ENCODE peak calls at places on chromosome 19, in nine cellular contexts. Q, C, X, K, Y, V, E, R and O are unnamed samples. For H3K4me1, the result is how much of the 10 kb centered on the place peaks cover.

GRCh38 chr19:30376272-30376671 is 4.1 kb downstream of the ZNF536 start:
- DNase-seq in Q (no peak), C (no peak), X (no peak), K (no peak), Y (no peak), V (no peak), E (no peak), R (no peak), O (no peak)

GRCh38 chr19:29091127-29091526 is 121.8 kb downstream of the UQCRFS1 start:
- DNase-seq in Q (no peak), C (no peak), X (no peak), K (no peak), Y (no peak), V (no peak), E (no peak), R (no peak), O (no peak)

GRCh38 chr19:3710265-3710812 is 2.2 kb downstream of the TJP3 start:
- DNase-seq in Q (peak), C (no peak), X (peak), K (peak), Y (peak), V (peak), E (peak), R (peak), O (peak)

GRCh38 chr19:31586282-31586681 is 237.0 kb upstream of the TSHZ3 start:
- DNase-seq in Q (no peak), C (no peak), X (no peak), K (peak), Y (no peak), V (no peak), E (no peak), R (no peak), O (no peak)

GRCh38 chr19:6198896-6199239 is 63.4 kb downstream of the ACSBG2 start:
- DNase-seq in Q (no peak), C (peak), X (no peak), K (no peak), Y (no peak), V (no peak), E (no peak), R (no peak), O (no peak)

GRCh38 chr19:38285567-38285966 is 18.5 kb upstream of the C19orf33 start:
- DNase-seq in Q (no peak), C (no peak), X (no peak), K (peak), Y (no peak), V (no peak), E (no peak), R (no peak), O (no peak)

GRCh38 chr19:13796301-13797057 is 1.2 kb downstream of the ZSWIM4 start:
- DNase-seq in Q (peak), C (peak), X (peak), K (peak), Y (peak), V (peak), E (peak), R (peak), O (peak)

GRCh38 chr19:10346509-10346908 is 7.1 kb upstream of the ICAM3 start:
- DNase-seq in Q (no peak), C (no peak), X (peak), K (peak), Y (no peak), V (no peak), E (no peak), R (no peak), O (peak)

GRCh38 chr19:36638862-36639510 is 27.7 kb downstream of the ZNF461 start:
- DNase-seq in Q (no peak), C (no peak), X (no peak), K (no peak), Y (peak), V (no peak), E (no peak), R (no peak), O (no peak)

GRCh38 chr19:41944336-41944735 is 14.8 kb downstream of the RABAC1 start:
- DNase-seq in Q (no peak), C (no peak), X (no peak), K (no peak), Y (no peak), V (no peak), E (no peak), R (peak), O (no peak)

GRCh38 chr19:28889941-28890645 is 322.9 kb downstream of the UQCRFS1 start:
- DNase-seq in Q (no peak), C (no peak), X (no peak), K (no peak), Y (peak), V (no peak), E (no peak), R (no peak), O (no peak)

GRCh38 chr19:27740396-27740795 is 1472.6 kb downstream of the UQCRFS1 start:
- DNase-seq in Q (no peak), C (no peak), X (no peak), K (no peak), Y (no peak), V (no peak), E (no peak), R (no peak), O (peak)

GRCh38 chr19:16036397-16036925 is 39.8 kb upstream of the TPM4 start:
- DNase-seq in Q (no peak), C (no peak), X (no peak), K (no peak), Y (no peak), V (no peak), E (no peak), R (peak), O (no peak)

GRCh38 chr19:14732510-14732909 is 42.7 kb downstream of the ZNF333 start:
- DNase-seq in Q (no peak), C (no peak), X (no peak), K (no peak), Y (no peak), V (no peak), E (no peak), R (no peak), O (no peak)

GRCh38 chr19:23145617-23146415 is 29.0 kb downstream of the ZNF730 start:
- DNase-seq in Q (no peak), C (no peak), X (no peak), K (no peak), Y (no peak), V (no peak), E (no peak), R (no peak), O (no peak)

GRCh38 chr19:51138549-51138979 is 3.5 kb upstream of the SIGLEC7 start:
- DNase-seq in Q (no peak), C (no peak), X (peak), K (no peak), Y (no peak), V (peak), E (peak), R (peak), O (peak)

GRCh38 chr19:6586056-6586455 is 4.9 kb downstream of the CD70 start:
- DNase-seq in Q (no peak), C (no peak), X (no peak), K (no peak), Y (no peak), V (no peak), E (no peak), R (no peak), O (no peak)

GRCh38 chr19:15048128-15048527 is 1.2 kb upstream of the CASP14 start:
- DNase-seq in Q (no peak), C (no peak), X (no peak), K (no peak), Y (no peak), V (no peak), E (no peak), R (no peak), O (no peak)

GRCh38 chr19:8577247-8577646 is at the start of gene MYO1F:
- DNase-seq in Q (no peak), C (no peak), X (peak), K (no peak), Y (no peak), V (peak), E (peak), R (peak), O (no peak)

GRCh38 chr19:5170329-5170745 is 170.3 kb downstream of the PTPRS start:
- DNase-seq in Q (no peak), C (no peak), X (no peak), K (no peak), Y (peak), V (no peak), E (peak), R (peak), O (no peak)

GRCh38 chr19:55528030-55528801 is 8.7 kb downstream of the SBK2 start:
- DNase-seq in Q (no peak), C (no peak), X (no peak), K (peak), Y (peak), V (no peak), E (no peak), R (no peak), O (no peak)

GRCh38 chr19:45206328-45206727 is 27.7 kb downstream of the BLOC1S3 start:
- DNase-seq in Q (no peak), C (no peak), X (no peak), K (no peak), Y (no peak), V (no peak), E (no peak), R (no peak), O (no peak)

GRCh38 chr19:8028951-8029491 is 23.5 kb upstream of the CCL25 start:
- DNase-seq in Q (no peak), C (no peak), X (peak), K (peak), Y (no peak), V (no peak), E (no peak), R (no peak), O (no peak)

GRCh38 chr19:19109601-19110000 is 28.7 kb downstream of the TMEM161A start:
- DNase-seq in Q (no peak), C (peak), X (no peak), K (peak), Y (no peak), V (no peak), E (no peak), R (no peak), O (no peak)

GRCh38 chr19:10271543-10272086 is 695 bp downstream of the ICAM1 start:
- DNase-seq in Q (no peak), C (no peak), X (no peak), K (peak), Y (no peak), V (no peak), E (peak), R (no peak), O (no peak)

GRCh38 chr19:6736169-6736916 is 1.0 kb downstream of the GPR108 start:
- DNase-seq in Q (peak), C (peak), X (peak), K (peak), Y (peak), V (peak), E (peak), R (peak), O (peak)

GRCh38 chr19:32173836-32174235 is 171.6 kb upstream of the ZNF507 start:
- DNase-seq in Q (no peak), C (no peak), X (no peak), K (no peak), Y (no peak), V (no peak), E (no peak), R (no peak), O (no peak)

GRCh38 chr19:46784262-46785053 is 3.9 kb downstream of the SLC1A5 start:
- DNase-seq in Q (peak), C (peak), X (peak), K (peak), Y (peak), V (peak), E (peak), R (peak), O (peak)

GRCh38 chr19:46783670-46784069 is 4.7 kb downstream of the SLC1A5 start:
- DNase-seq in Q (no peak), C (no peak), X (no peak), K (no peak), Y (no peak), V (no peak), E (no peak), R (no peak), O (no peak)

GRCh38 chr19:46785980-46786235 is 2.5 kb downstream of the SLC1A5 start:
- DNase-seq in Q (no peak), C (no peak), X (no peak), K (no peak), Y (no peak), V (no peak), E (no peak), R (no peak), O (no peak)

GRCh38 chr19:46785054-46785979 is 3.1 kb downstream of the SLC1A5 start:
- DNase-seq in Q (no peak), C (no peak), X (no peak), K (peak), Y (no peak), V (no peak), E (no peak), R (no peak), O (no peak)

DNA sequence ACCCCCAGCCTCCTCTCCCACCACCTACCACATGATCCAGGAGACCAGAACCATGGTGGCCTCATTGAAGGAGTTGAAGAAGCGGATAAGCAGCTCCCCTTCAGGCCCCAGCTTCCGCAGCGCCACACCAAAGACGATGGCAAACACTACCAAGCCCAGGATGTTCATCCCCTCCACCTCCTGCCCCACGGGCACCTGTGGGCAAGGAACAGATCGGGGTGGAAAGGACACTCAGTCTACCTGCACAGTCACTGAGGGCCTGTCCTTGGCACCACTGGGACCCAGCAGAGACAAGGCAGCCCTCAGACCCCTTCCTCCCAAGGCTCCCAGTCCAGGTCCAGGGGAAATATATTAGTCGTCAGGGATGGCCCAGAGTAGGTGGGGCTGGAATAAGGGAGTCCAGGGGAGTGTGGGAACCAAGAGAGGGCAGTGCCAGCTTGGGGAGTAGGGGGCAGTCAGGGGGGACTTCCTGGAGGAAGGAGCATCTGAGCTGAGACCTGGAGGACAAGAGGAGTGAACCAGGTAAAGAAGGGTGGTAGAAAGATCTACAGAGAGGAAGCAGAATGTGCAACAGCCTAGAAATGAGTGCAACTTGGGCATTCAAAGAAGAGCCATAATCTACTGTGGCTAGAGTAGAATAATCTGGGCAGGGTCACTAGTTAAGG is 5.9 kb downstream of the SLC1A5 start:
- DNase-seq in Q (no peak), C (no peak), X (no peak), K (no peak), Y (no peak), V (no peak), E (no peak), R (no peak), O (no peak)
- TF ChIP-seq POLR2A in Q (no peak), C (no peak), X (no peak), K (no peak), Y (no peak), V (no peak), E (no peak), R (no peak), O (no peak)

GRCh38 chr19:2615782-2616181 is 86.7 kb downstream of the GNG7 start:
- DNase-seq in Q (no peak), C (no peak), X (no peak), K (no peak), Y (no peak), V (no peak), E (no peak), R (no peak), O (no peak)

GRCh38 chr19:2619076-2619475 is 83.4 kb downstream of the GNG7 start:
- DNase-seq in Q (no peak), C (no peak), X (no peak), K (no peak), Y (no peak), V (no peak), E (no peak), R (no peak), O (no peak)

GRCh38 chr19:2618611-2619010 is 83.9 kb downstream of the GNG7 start:
- DNase-seq in Q (no peak), C (no peak), X (peak), K (peak), Y (no peak), V (peak), E (peak), R (peak), O (no peak)

GRCh38 chr19:2617393-2618165 is 84.9 kb downstream of the GNG7 start:
- DNase-seq in Q (no peak), C (no peak), X (no peak), K (no peak), Y (no peak), V (no peak), E (no peak), R (no peak), O (no peak)

DNA sequence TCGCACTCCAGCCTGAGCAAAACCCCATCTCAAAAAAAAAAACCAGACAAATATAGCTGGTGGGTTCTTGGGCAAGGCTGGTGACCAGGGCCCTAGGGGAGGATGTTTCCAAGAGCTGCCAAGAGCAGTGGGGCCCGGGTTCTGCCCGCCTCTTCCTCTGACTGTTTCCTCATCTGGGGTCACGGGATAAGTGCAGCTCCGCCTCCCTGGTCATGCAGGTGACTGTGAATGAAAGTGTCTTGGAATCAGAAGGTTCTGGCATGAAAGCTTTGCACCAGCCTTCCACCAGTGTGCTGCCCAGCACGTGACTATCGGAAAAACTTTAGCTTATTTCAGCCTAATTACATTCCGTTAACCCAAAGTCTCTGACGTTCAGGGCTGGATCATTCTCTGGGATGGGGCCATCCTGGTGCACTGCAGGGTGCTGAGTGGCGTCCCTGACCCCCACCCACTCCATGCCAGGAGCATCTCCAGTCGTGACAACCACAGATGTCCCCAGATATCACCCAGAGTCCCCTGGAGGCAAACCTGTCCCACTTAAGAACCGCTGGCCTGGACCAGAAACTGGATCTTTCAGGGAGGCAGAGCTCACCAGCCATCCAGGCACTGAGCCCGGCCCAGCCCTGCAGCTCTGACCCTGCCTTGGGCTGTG is 85.6 kb downstream of the GNG7 start:
- DNase-seq in Q (no peak), C (no peak), X (no peak), K (no peak), Y (no peak), V (peak), E (peak), R (peak), O (peak)
- H3K4me1 ChIP-seq in Q (under half), C (under half), X (under half), K (under half), Y (under half), V (under half), E (under half), R (half or more), O (under half)

GRCh38 chr19:899363-900301 is 6.3 kb downstream of the RNU6-9 start:
- DNase-seq in Q (no peak), C (no peak), X (no peak), K (no peak), Y (no peak), V (no peak), E (no peak), R (no peak), O (no peak)

GRCh38 chr19:897442-898039 is 4.3 kb downstream of the RNU6-9 start:
- DNase-seq in Q (no peak), C (no peak), X (no peak), K (no peak), Y (no peak), V (no peak), E (no peak), R (no peak), O (no peak)

GRCh38 chr19:896999-897398 is 3.7 kb downstream of the RNU6-9 start:
- DNase-seq in Q (no peak), C (no peak), X (no peak), K (no peak), Y (no peak), V (no peak), E (no peak), R (no peak), O (no peak)

GRCh38 chr19:900302-901111 is 7.2 kb downstream of the RNU6-9 start:
- DNase-seq in Q (no peak), C (no peak), X (no peak), K (no peak), Y (peak), V (no peak), E (no peak), R (no peak), O (no peak)

DNA sequence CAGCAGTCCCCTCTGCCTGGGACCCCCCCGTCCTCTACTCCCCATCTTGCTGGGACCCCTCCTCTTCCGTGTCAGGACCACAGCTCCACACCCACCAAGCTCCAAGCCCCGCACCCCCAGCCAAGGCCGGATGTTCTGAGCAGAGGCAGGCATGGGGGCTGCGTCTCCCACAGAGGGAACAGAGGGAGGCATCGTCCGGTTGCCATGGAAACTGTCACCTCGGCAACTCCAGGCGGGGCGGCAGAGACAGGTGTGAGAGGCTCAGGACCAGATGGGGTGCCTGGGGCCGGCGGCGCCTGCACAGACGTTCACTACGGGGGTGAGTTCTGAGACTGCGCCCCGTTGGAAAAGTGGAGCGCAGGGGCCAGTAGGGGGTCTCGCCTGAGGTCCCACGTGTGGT is 5.4 kb downstream of the RNU6-9 start:
- DNase-seq in Q (no peak), C (no peak), X (no peak), K (no peak), Y (no peak), V (no peak), E (no peak), R (peak), O (no peak)
- TF ChIP-seq POLR2A in Q (no peak), C (no peak), X (no peak), K (no peak), Y (no peak), V (no peak), E (no peak), R (no peak), O (no peak)

GRCh38 chr19:1134431-1134830 is 30.6 kb downstream of the GPX4 start:
- DNase-seq in Q (no peak), C (no peak), X (no peak), K (no peak), Y (no peak), V (no peak), E (no peak), R (no peak), O (no peak)

GRCh38 chr19:1132625-1133383 is 29.0 kb downstream of the GPX4 start:
- DNase-seq in Q (no peak), C (no peak), X (no peak), K (no peak), Y (no peak), V (no peak), E (peak), R (peak), O (peak)

GRCh38 chr19:1135454-1135853 is 31.7 kb downstream of the GPX4 start:
- DNase-seq in Q (no peak), C (no peak), X (no peak), K (no peak), Y (no peak), V (no peak), E (no peak), R (no peak), O (no peak)

GRCh38 chr19:1131718-1132552 is 28.1 kb downstream of the GPX4 start:
- DNase-seq in Q (peak), C (peak), X (peak), K (peak), Y (peak), V (peak), E (peak), R (peak), O (peak)

DNA sequence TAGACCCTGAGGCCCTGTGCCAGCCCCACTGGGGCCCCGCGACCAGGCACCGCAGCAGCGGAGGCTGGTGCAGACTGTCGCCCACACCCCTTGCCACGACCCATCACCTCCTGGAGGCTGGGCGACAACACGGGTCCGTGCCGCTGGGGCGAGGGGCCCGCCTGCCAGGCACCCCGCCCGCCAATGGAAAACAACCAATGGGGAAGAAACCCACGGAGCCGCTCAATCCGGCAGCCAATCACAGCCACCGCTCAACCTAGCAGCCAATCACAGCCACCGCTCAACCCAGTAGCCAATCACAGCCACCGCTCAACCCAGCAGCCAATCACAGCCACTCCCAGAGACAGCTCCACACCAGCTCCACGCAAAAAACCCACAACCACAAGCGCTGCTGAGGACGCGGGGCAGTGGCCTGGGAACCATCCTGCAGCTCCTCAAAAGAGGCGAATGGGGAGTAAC is 29.7 kb downstream of the GPX4 start:
- DNase-seq in Q (no peak), C (no peak), X (no peak), K (no peak), Y (peak), V (no peak), E (peak), R (no peak), O (peak)
- H3K4me1 ChIP-seq in Q (under half), C (under half), X (under half), K (under half), Y (under half), V (under half), E (half or more), R (half or more), O (under half)